ENCODE peak calls at places on chromosomes 6 and 20, in six cellular contexts. F is prostate gland, K is AG04450, O is testis, V is tibial artery, X is adrenal gland. S is an unnamed sample.

GRCh38 chr6:26194774-26195375 is 107.6 kb downstream of the HFE start:
- DNase-seq in F (no peak), K (no peak), O (no peak), X (no peak), V (no peak), S (no peak)

GRCh38 chr6:82143041-82143481 is 104.5 kb downstream of the IBTK start:
- DNase-seq in F (no peak), K (no peak), O (no peak), V (no peak), X (no peak), S (peak; percentile 35)

GRCh38 chr20:62482970-62483369 is 7.2 kb upstream of the GATA5 start:
- DNase-seq in K (no peak), X (no peak), O (no peak), V (no peak), F (no peak), S (no peak)

GRCh38 chr20:62143976-62144825 is 632 bp downstream of the SS18L1 start:
- DNase-seq in V (peak; percentile 41), X (peak; percentile 57), F (peak; percentile 47), O (peak; percentile 66), K (no peak), S (no peak)

GRCh38 chr6:22442826-22443225 is 126.5 kb upstream of the HDGFL1 start:
- DNase-seq in F (no peak), K (no peak), V (no peak), X (no peak), O (no peak), S (peak; percentile 7)

GRCh38 chr6:37483917-37484785 is 15.5 kb downstream of the CCDC167 start:
- DNase-seq in V (no peak), X (peak; percentile 45), O (peak; percentile 72), F (peak; percentile 49), K (no peak), S (no peak)

GRCh38 chr6:5416250-5416649 is 154.9 kb downstream of the FARS2 start:
- DNase-seq in X (no peak), V (no peak), F (no peak), O (no peak), K (no peak), S (no peak)

GRCh38 chr6:42335896-42336295 is 115.8 kb downstream of the TRERF1 start:
- DNase-seq in K (no peak), X (no peak), O (no peak), F (no peak), V (no peak), S (peak; percentile 52)

GRCh38 chr6:69116658-69117057 is 481.6 kb downstream of the ADGRB3 start:
- DNase-seq in V (no peak), X (no peak), O (no peak), F (no peak), K (no peak), S (no peak)

GRCh38 chr6:140970485-140970884 is 1162.2 kb upstream of the GJE1 start:
- DNase-seq in V (no peak), O (no peak), K (no peak), F (no peak), X (no peak), S (peak; percentile 63)

GRCh38 chr6:13854716-13855250 is 40.4 kb upstream of the MCUR1 start:
- DNase-seq in K (no peak), X (no peak), O (no peak), F (no peak), V (no peak), S (no peak)

GRCh38 chr6:158797331-158798202 is 21.6 kb downstream of the EZR start:
- DNase-seq in V (no peak), K (no peak), X (no peak), O (no peak), F (no peak), S (no peak)

GRCh38 chr6:57247603-57248002 is 25.5 kb upstream of the RAB23 start:
- DNase-seq in K (no peak), X (no peak), F (no peak), O (no peak), V (no peak), S (no peak)

GRCh38 chr6:110265273-110265672 is 85.0 kb downstream of the CDC40 start:
- DNase-seq in K (no peak), O (no peak), F (no peak), V (no peak), X (no peak), S (no peak)

GRCh38 chr6:110271732-110272022 is 86.5 kb downstream of the METTL24 start:
- DNase-seq in K (no peak), F (no peak), X (no peak), O (no peak), V (no peak), S (no peak)

GRCh38 chr6:110270166-110270565 is 88.0 kb downstream of the METTL24 start:
- DNase-seq in O (no peak), F (no peak), K (no peak), X (no peak), V (no peak), S (no peak)
- H3K4me3 ChIP-seq in O (no peak overlapping the region), F (no peak overlapping the region), K (no peak overlapping the region), X (no peak overlapping the region), V (no peak overlapping the region), S (no peak overlapping the region)

DNA sequence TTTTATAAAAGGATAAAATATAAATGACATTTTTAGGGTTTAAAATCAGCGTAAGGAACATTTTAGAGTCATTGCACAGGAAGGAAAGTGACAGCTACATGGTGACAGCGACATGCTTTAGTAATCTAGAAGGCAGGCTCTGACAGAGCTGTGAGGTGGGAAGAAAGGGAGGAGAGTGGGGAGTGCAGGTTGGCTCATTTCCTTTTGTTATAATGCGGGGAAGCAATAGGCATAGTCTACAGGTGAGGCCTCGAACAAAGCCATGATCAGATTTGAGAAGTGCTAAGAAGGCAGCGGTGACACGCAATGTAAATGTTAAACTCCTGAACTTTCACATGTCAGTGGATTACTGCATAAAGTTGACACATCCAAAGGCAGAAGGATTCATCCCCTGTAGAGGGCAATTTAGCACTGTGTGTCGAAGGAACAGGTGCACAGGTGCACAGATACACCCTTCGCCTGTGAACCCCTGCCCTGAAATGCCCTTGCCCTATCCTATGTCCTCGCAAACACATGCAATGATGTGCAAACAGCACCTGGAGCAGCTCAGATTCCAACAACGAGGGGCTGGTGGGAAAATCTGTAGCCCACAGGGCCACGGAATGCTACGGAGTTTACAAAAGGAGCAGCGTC is 32.4 kb upstream of the SMOC2 start:
- DNase-seq in K (no peak), O (no peak), X (no peak), V (no peak), F (no peak), S (no peak)
- TF ChIP-seq CTCF in K (no peak), O (no peak), X (no peak), V (no peak), F (no peak), S (no peak)

GRCh38 chr6:29631860-29632731 is 887 bp downstream of the GABBR1 start:
- DNase-seq in V (peak; percentile 62), F (peak; percentile 58), X (peak; percentile 46), O (peak; percentile 41), K (no peak), S (no peak)
- H3K4me3 ChIP-seq in V (peak overlapping the region; percentile 85), F (peak overlapping the region; percentile 65), X (peak overlapping the region; percentile 40), O (peak overlapping the region; percentile 72), K (peak overlapping the region; percentile 79), S (peak overlapping the region; percentile 61)

DNA sequence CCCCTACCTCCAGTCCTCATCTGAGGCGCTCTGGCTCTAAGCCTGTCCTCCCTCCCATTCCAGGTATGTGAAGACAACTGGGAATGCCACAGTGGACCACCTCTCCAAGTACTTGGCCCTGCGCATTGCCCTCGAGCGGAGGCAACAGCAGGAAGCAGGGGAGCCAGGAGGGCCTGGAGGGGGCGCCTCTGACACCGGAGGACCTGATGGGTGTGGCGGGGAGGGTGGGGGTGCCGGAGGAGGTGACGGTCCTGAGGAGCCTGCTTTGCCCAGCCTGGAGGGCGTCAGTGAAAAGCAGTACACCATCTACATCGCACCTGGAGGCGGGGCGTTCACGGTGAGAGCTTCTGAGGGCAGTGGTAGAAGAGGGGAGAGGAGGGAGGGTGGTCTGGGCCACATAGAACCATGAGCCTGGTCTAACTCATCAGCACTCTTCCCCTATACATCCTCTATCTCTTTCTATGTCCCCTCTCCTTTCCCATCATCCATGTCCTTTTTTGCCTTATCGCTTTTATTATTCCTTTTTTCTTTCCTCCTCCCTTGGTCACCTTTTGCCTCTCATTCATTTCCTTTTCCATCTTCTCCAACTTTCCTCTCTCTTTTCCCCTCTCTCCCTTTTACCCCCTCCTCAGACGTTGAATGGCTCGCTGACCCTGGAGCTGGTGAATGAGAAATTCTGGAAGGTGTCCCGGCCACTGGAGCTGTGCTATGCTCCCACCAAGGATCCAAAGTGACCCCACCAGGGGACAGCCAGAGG is 3.5 kb downstream of the RING1 start:
- DNase-seq in V (no peak), X (no peak), O (no peak), F (no peak), K (no peak), S (no peak)
- TF ChIP-seq CTCF in V (no peak), X (no peak), O (no peak), F (no peak), K (no peak), S (no peak)

DNA sequence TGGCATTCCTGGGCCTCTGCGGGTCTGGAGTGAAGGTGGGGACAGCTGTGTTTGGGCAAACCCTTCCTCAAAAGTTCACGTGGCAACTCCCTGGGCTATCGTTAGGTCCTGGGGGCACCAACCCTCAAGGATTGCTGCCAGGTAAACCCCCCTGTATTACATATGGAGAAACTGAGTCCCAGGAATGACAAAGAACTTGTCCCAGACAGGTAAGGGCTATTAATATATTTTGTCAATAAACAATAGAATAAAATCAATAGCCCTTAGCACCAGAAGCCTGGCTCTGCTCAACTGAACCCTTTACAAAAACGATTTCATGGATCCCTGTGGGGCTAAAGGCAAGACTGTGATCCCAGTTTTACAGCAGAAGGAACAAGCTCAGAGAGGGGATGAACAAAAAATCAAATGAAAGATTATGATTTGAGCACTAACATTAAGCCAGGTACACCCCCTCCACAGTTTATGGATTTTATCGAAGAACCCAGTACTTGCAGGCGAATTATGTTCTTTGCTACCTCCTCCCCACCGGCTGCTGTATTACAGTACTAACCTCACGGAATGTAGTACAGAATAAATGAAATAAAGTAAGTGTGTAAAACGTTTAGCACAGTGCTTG is 2.7 kb downstream of the ID1 start:
- DNase-seq in K (no peak), O (no peak), V (no peak), F (no peak), X (no peak), S (no peak)
- H3K4me3 ChIP-seq in K (no peak overlapping the region), O (no peak overlapping the region), V (peak overlapping the region; percentile 83), F (no peak overlapping the region), X (no peak overlapping the region), S (peak overlapping the region; percentile 99)

GRCh38 chr6:79943133-79943532 is 4.2 kb downstream of the ELOVL4 start:
- DNase-seq in K (no peak), V (no peak), F (no peak), X (no peak), O (no peak), S (no peak)

GRCh38 chr6:79949235-79949634 is 1.9 kb upstream of the ELOVL4 start:
- DNase-seq in X (peak; percentile 29), V (no peak), F (peak; percentile 59), O (peak; percentile 84), K (peak; percentile 23), S (no peak)

GRCh38 chr6:79946773-79947190 is 571 bp downstream of the ELOVL4 start:
- DNase-seq in K (no peak), O (peak; percentile 53), F (peak; percentile 9), X (no peak), V (no peak), S (no peak)

GRCh38 chr6:79947191-79948173 is at the start of gene ELOVL4:
- DNase-seq in O (peak; percentile 88), V (peak; percentile 49), X (no peak), K (peak; percentile 38), F (peak; percentile 52), S (no peak)

GRCh38 chr6:79946242-79946641 is 1.1 kb downstream of the ELOVL4 start:
- DNase-seq in F (no peak), O (no peak), V (no peak), X (no peak), K (no peak), S (no peak)
- TF ChIP-seq CTCF in F (no peak), O (no peak), V (no peak), X (no peak), K (peak; percentile 53), S (peak; percentile 35)